ENCODE peak calls at places on chromosomes 16 and 17, in seven cellular contexts. B, A, X, J, Y, H and S are unnamed samples.

GRCh38 chr17:29127840-29128239 is 52.4 kb downstream of the MYO18A start:
- DNase-seq in B (no peak), A (no peak), X (no peak), J (no peak), Y (no peak), H (no peak), S (no peak)

GRCh38 chr16:87554754-87555427 is 47.4 kb upstream of the JPH3 start:
- DNase-seq in B (no peak), A (no peak), X (no peak), J (no peak), Y (no peak), H (no peak), S (no peak)

GRCh38 chr17:79832211-79833109 is 6.8 kb downstream of the CBX4 start:
- DNase-seq in B (no peak), A (no peak), X (no peak), J (no peak), Y (peak; percentile 27), H (peak; percentile 78), S (no peak)

GRCh38 chr16:81586421-81586820 is 141.8 kb downstream of the CMIP start:
- DNase-seq in B (no peak), A (no peak), X (no peak), J (no peak), Y (peak; percentile 66), H (peak; percentile 79), S (no peak)

GRCh38 chr16:85275533-85276249 is 163.4 kb upstream of the CIBAR2 start:
- DNase-seq in B (peak; percentile 75), A (peak; percentile 41), X (no peak), J (no peak), Y (peak; percentile 88), H (peak; percentile 67), S (peak; percentile 74)

GRCh38 chr17:63930951-63931575 is 1.1 kb downstream of the CD79B start:
- DNase-seq in B (peak; percentile 88), A (no peak), X (no peak), J (no peak), Y (no peak), H (no peak), S (peak; percentile 19)

GRCh38 chr17:29619251-29619650 is 3.5 kb downstream of the CORO6 start:
- DNase-seq in B (peak; percentile 67), A (no peak), X (no peak), J (no peak), Y (no peak), H (peak; percentile 65), S (peak; percentile 68)

GRCh38 chr16:84275562-84276151 is 19.0 kb upstream of the WFDC1 start:
- DNase-seq in B (no peak), A (no peak), X (no peak), J (no peak), Y (no peak), H (no peak), S (no peak)

GRCh38 chr16:25693621-25694020 is 1.9 kb downstream of the HS3ST4 start:
- DNase-seq in B (no peak), A (no peak), X (no peak), J (no peak), Y (no peak), H (no peak), S (no peak)

GRCh38 chr17:31479524-31479923 is 88.0 kb downstream of the RAB11FIP4 start:
- DNase-seq in B (no peak), A (no peak), X (no peak), J (no peak), Y (no peak), H (no peak), S (no peak)

GRCh38 chr17:71494045-71494444 is 626.8 kb upstream of the SOX9 start:
- DNase-seq in B (no peak), A (no peak), X (no peak), J (no peak), Y (no peak), H (no peak), S (no peak)

GRCh38 chr17:70862295-70862694 is 693.0 kb downstream of the KCNJ2 start:
- DNase-seq in B (no peak), A (no peak), X (no peak), J (no peak), Y (no peak), H (no peak), S (no peak)

GRCh38 chr16:82748026-82748425 is 121.3 kb downstream of the CDH13 start:
- DNase-seq in B (peak; percentile 62), A (no peak), X (no peak), J (peak; percentile 74), Y (no peak), H (no peak), S (peak; percentile 90)

GRCh38 chr16:74748042-74748709 is 26.4 kb downstream of the FA2H start:
- DNase-seq in B (no peak), A (no peak), X (no peak), J (no peak), Y (no peak), H (no peak), S (no peak)

GRCh38 chr16:63617047-63617989 is 1504.5 kb downstream of the CDH11 start:
- DNase-seq in B (peak; percentile 50), A (no peak), X (no peak), J (no peak), Y (no peak), H (peak; percentile 71), S (no peak)